ENCODE peak calls at places on chromosomes 1 and 21, in seven cellular contexts. W is prostate gland, Y is uterus, Z is GM12892, B is A549, E is NB4, V is IMR-90. G is an unnamed sample.

GRCh38 chr1:33825506-33825905 is 38.4 kb upstream of the HMGB4 start:
- DNase-seq in V (no peak), W (no peak), E (no peak), Z (no peak), B (no peak), Y (no peak), G (no peak)

GRCh38 chr1:84615785-84616184 is 41.5 kb upstream of the CTBS start:
- DNase-seq in B (no peak), V (no peak), Y (no peak), W (no peak), Z (no peak), E (no peak), G (no peak)

GRCh38 chr1:999797-1000356 is at the start of gene HES4:
- DNase-seq in Z (no peak), B (peak; percentile 92), Y (peak; percentile 90), V (peak; percentile 90), E (peak; percentile 37), W (peak; percentile 91), G (peak; percentile 81)

GRCh38 chr1:93584238-93585003 is 97.2 kb downstream of the BCAR3 start:
- DNase-seq in Z (no peak), B (no peak), Y (no peak), E (no peak), V (no peak), W (peak; percentile 63), G (no peak)

GRCh38 chr21:19321688-19322087 is 918.1 kb upstream of the TMPRSS15 start:
- DNase-seq in V (no peak), Z (no peak), W (no peak), B (no peak), Y (no peak), E (no peak), G (no peak)

GRCh38 chr1:147630447-147630846 is 39.9 kb downstream of the ACP6 start:
- DNase-seq in Y (peak; percentile 64), B (no peak), E (no peak), W (no peak), V (no peak), Z (no peak), G (no peak)

GRCh38 chr1:207073906-207074820 is 14.5 kb upstream of the C4BPB start:
- DNase-seq in V (peak; percentile 7), Z (no peak), E (no peak), W (no peak), B (no peak), Y (no peak), G (no peak)

GRCh38 chr1:16162163-16162822 is 6.4 kb upstream of the EPHA2 start:
- DNase-seq in B (no peak), V (no peak), Y (no peak), W (no peak), E (no peak), Z (no peak), G (no peak)

GRCh38 chr1:44013949-44014348 is 17.3 kb downstream of the SLC6A9 start:
- DNase-seq in Y (no peak), B (no peak), V (no peak), Z (no peak), E (no peak), W (no peak), G (no peak)

GRCh38 chr1:222792744-222793143 is 22.1 kb upstream of the DISP1 start:
- DNase-seq in Y (no peak), E (peak; percentile 32), B (peak; percentile 19), W (no peak), V (peak; percentile 38), Z (no peak), G (no peak)

GRCh38 chr1:6365047-6365446 is 28.5 kb downstream of the ACOT7 start:
- DNase-seq in V (no peak), Z (no peak), Y (no peak), E (no peak), W (no peak), B (no peak), G (no peak)

GRCh38 chr1:58870298-58870676 is 86.4 kb upstream of the JUN start:
- DNase-seq in V (no peak), Z (no peak), B (no peak), Y (no peak), W (no peak), E (no peak), G (no peak)

GRCh38 chr1:153790282-153790995 is 15.2 kb downstream of the SLC27A3 start:
- DNase-seq in E (peak; percentile 72), V (peak; percentile 84), W (peak; percentile 51), Y (peak; percentile 91), B (no peak), Z (no peak), G (no peak)

GRCh38 chr1:170881268-170882265 is 53.8 kb upstream of the MROH9 start:
- DNase-seq in Y (peak; percentile 13), B (peak; percentile 4), Z (no peak), E (peak; percentile 5), V (peak; percentile 42), W (no peak), G (no peak)

GRCh38 chr1:37133276-37134145 is 99.2 kb upstream of the GRIK3 start:
- DNase-seq in W (no peak), Z (no peak), V (no peak), E (no peak), B (no peak), Y (no peak), G (no peak)

GRCh38 chr1:72366473-72366872 is 84.1 kb upstream of the NEGR1 start:
- DNase-seq in Y (no peak), B (no peak), Z (no peak), V (peak; percentile 32), E (peak; percentile 90), W (peak; percentile 17), G (no peak)

GRCh38 chr1:116817582-116818064 is 63.4 kb downstream of the CD2 start:
- DNase-seq in B (peak; percentile 74), W (peak; percentile 18), Z (peak; percentile 37), V (peak; percentile 4), Y (no peak), E (peak; percentile 77), G (no peak)

GRCh38 chr21:43777953-43778352 is 1.8 kb upstream of the CSTB start:
- DNase-seq in W (no peak), E (no peak), Z (no peak), Y (no peak), V (no peak), B (no peak), G (no peak)

GRCh38 chr21:23900727-23901126 is 1706.6 kb downstream of the MRPL39 start:
- DNase-seq in Z (no peak), V (no peak), B (no peak), Y (no peak), E (no peak), W (no peak), G (no peak)

GRCh38 chr1:155003227-155003765 is 694 bp downstream of the ZBTB7B start:
- DNase-seq in Y (peak; percentile 59), V (no peak), Z (no peak), E (peak; percentile 61), B (peak; percentile 59), W (no peak), G (no peak)

GRCh38 chr1:29461115-29461739 is 224.9 kb downstream of the PTPRU start:
- DNase-seq in Y (no peak), E (no peak), B (no peak), W (no peak), Z (no peak), V (no peak), G (no peak)

GRCh38 chr1:115475901-115476300 is 137.9 kb upstream of the NGF start:
- DNase-seq in V (no peak), W (no peak), Y (no peak), Z (no peak), B (no peak), E (no peak), G (no peak)

GRCh38 chr1:150572918-150573647 is 6.3 kb downstream of the MCL1 start:
- DNase-seq in W (no peak), E (no peak), Y (no peak), V (no peak), B (no peak), Z (no peak), G (no peak)

DNA sequence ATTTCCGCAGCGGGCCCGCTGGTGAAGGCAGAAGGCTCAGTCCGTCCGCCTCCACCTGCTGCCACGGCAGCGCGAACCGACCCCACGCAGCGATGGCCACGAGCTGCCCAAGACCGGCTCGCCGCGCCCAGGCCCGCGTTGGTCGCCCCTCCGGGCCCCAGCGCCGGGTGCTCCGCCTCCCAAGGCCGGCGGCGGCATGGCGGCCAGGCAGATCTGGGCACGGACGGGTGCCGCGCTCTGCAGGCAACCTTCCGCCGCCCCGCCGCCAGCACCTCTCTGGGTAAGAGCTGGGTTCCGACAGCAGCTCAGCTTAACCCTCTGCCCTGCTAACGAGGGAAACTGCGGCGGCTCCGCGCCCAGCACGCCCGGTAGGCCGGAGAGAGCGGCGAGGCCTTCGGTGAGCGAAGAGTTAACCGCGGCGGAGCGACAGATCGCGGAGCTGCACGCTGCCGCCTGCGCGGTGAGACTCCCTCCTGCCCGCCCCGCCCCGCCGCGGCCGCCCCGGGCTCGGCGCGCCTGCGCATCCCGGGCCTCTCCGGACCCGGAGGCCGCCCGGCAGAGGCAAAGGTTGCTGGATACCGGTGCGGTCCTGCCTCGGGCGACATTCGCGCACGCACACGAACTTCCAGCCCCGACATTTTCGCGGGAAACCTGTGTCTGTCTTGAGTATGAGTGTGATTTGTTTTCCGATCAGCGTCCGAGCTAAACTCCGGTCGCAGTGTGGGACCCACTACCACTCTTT is at the start of gene C1orf53:
- DNase-seq in V (peak; percentile 86), B (peak; percentile 91), Z (peak; percentile 86), E (peak; percentile 88), Y (peak; percentile 68), W (peak; percentile 79), G (peak; percentile 93)
- TF ChIP-seq POLR2A in V (no peak), B (peak; percentile 90), Z (peak; percentile 69), E (peak; percentile 79), Y (peak; percentile 44), W (no peak), G (peak; percentile 79)

GRCh38 chr21:36156815-36157670 is at the start of gene DOP1B:
- DNase-seq in V (no peak), E (peak; percentile 66), W (no peak), B (no peak), Z (peak; percentile 46), Y (no peak), G (peak; percentile 33)
- TF ChIP-seq POLR2A in V (no peak), E (peak; percentile 69), W (peak; percentile 95), B (peak; percentile 56), Z (peak; percentile 42), Y (peak; percentile 68), G (peak; percentile 80)

DNA sequence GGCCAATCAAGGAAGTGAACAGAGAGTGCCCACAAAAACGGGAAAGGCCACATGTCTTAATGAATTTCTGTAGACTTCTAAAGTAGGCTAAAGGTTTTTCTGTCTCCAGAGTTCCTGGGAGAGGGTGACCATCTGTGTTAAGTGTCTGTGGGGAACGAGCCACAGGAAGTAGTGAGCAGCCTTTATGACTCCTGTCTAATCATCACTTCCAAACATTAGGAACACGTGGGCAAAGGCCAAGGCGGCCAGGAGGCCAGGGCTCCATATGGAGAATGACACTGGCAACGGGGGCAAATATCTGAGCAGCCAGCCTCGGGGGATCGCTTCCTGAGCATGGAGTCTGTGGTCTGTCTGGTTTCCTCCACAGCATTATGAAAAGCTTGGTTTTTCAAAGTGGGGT is 7.1 kb downstream of the FAM89A start:
- DNase-seq in E (no peak), Z (no peak), Y (no peak), B (no peak), W (no peak), V (no peak), G (no peak)
- TF ChIP-seq POLR2A in E (no peak), Z (no peak), Y (no peak), B (no peak), W (no peak), V (no peak), G (no peak)

DNA sequence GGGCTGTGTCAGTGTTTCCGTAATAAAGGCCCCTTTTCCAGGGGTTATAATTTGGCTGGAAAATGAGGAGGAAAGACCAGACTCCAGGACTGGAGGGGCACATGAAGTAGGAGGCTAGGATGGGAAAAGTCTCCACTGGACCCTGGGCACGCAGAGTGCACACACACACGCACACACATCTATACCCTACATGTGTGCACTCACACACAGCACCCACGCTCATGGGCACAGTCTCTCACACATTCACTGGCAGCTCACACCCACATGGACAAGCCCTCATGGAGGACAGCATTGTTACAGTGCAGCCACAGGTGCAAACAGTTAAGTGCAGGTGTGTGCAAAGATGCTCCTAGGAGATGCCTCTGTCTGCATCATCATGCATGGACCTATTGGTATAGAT is 9.0 kb upstream of the RUNX3 start:
- DNase-seq in V (no peak), E (no peak), Y (no peak), W (no peak), B (no peak), Z (no peak), G (no peak)
- TF ChIP-seq POLR2A in V (no peak), E (no peak), Y (no peak), W (no peak), B (no peak), Z (no peak), G (no peak)